ENCODE peak calls at places on chromosomes 3 and 15, in five cellular contexts. Z is body of pancreas, M is fibroblast of lung, P is IMR-90, U is K562. T is an unnamed sample. For H3K36me3, the result is how much of the 10 kb centered on the place peaks cover.

GRCh38 chr15:84840741-84841429 is 23.7 kb downstream of the ALPK3 start:
- DNase-seq in Z (peak), P (peak), M (peak), U (no peak), T (no peak)

GRCh38 chr3:109369510-109369909 is 32.2 kb upstream of the DPPA4 start:
- DNase-seq in M (no peak), U (no peak), Z (no peak), P (no peak), T (no peak)

GRCh38 chr3:4797201-4797600 is 182.0 kb upstream of the BHLHE40 start:
- DNase-seq in Z (no peak), P (no peak), M (peak), U (no peak), T (no peak)

GRCh38 chr3:137065381-137065780 is 107.6 kb downstream of the IL20RB start:
- DNase-seq in M (no peak), U (no peak), P (no peak), Z (no peak), T (no peak)

GRCh38 chr15:39594056-39594763 is 13.3 kb downstream of the THBS1 start:
- DNase-seq in Z (no peak), M (peak), P (peak), U (no peak), T (no peak)

GRCh38 chr15:23416349-23417276 is 30.4 kb downstream of the GOLGA6L2 start:
- DNase-seq in Z (no peak), P (no peak), M (no peak), U (peak), T (no peak)

GRCh38 chr3:111667621-111668239 is 72.6 kb upstream of the ZBED2 start:
- DNase-seq in P (peak), Z (peak), U (no peak), M (peak), T (no peak)

GRCh38 chr3:46845397-46845859 is 17.8 kb downstream of the MYL3 start:
- DNase-seq in U (peak), M (peak), P (peak), Z (peak), T (no peak)

GRCh38 chr3:120448707-120449650 is 1.8 kb downstream of the FSTL1 start:
- DNase-seq in M (peak), P (peak), U (no peak), Z (no peak), T (no peak)

GRCh38 chr15:87267798-87268197 is 988.7 kb downstream of the NTRK3 start:
- DNase-seq in Z (no peak), U (no peak), P (peak), M (peak), T (no peak)

GRCh38 chr3:71927505-71928066 is 142.6 kb upstream of the PROK2 start:
- DNase-seq in P (no peak), M (no peak), Z (no peak), U (no peak), T (no peak)

GRCh38 chr3:71928215-71928614 is 143.3 kb upstream of the PROK2 start:
- DNase-seq in P (no peak), U (no peak), Z (no peak), M (no peak), T (no peak)

GRCh38 chr3:71931930-71932329 is 147.0 kb upstream of the PROK2 start:
- DNase-seq in U (no peak), Z (no peak), M (no peak), P (no peak), T (no peak)

GRCh38 chr3:71926690-71927089 is 141.7 kb upstream of the PROK2 start:
- DNase-seq in U (no peak), M (no peak), Z (no peak), P (no peak), T (no peak)

GRCh38 chr3:71930056-71930991 is 145.4 kb upstream of the PROK2 start:
- DNase-seq in U (peak), Z (no peak), P (peak), M (peak), T (peak)
- TF ChIP-seq CTCF in U (peak), Z (peak), P (no peak), M (peak), T (peak)

DNA sequence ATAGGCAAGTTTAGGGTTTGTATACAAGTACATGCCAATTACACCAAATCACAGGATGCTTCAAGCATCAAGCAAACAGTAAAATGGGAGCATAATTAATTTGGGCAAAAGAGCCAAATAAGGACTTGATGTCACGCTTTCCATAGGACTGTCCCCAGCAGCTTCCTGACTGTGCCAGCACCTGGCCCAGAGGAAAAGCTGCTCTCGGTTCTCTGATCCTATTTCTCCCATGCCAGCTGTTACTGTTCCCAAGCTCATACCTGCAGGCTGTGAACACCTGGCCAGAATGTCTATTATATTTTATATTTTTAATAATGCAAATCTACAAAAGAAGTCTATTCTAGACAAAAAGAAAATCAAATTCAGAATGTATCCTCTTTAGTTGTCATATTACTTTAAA is 12.2 kb downstream of the ZXDC start:
- DNase-seq in Z (peak), P (no peak), U (no peak), M (no peak), T (no peak)
- H3K36me3 ChIP-seq in Z (under half), P (half or more), U (half or more), M (under half), T (half or more)

GRCh38 chr3:66638717-66639116 is 137.9 kb upstream of the LRIG1 start:
- DNase-seq in Z (no peak), M (no peak), U (no peak), P (no peak), T (no peak)
- TF ChIP-seq CTCF in Z (no peak), M (no peak), U (no peak), P (no peak), T (peak)

DNA sequence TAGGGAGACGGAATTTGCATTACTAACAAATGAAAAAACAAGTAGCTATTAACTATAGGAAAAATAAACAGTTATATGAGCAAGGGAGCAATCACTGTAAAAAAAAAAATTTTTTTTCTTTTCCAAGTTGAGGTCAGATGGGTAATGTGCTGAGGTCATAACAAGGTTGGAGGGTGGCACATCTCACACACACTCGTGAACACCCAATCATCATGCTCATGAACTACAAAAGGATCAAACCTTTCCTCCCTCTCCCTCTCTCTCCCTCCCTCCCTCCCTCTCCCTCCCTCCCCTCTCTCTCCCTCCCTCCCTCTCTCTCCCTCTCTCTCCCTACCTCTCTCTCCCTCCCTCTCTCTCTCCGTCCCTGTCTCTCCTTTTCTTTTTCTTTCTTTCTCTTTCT is 97.9 kb upstream of the CGNL1 start:
- DNase-seq in P (no peak), U (no peak), Z (no peak), M (no peak), T (no peak)
- H3K36me3 ChIP-seq in P (under half), U (half or more), Z (under half), M (under half), T (half or more)

DNA sequence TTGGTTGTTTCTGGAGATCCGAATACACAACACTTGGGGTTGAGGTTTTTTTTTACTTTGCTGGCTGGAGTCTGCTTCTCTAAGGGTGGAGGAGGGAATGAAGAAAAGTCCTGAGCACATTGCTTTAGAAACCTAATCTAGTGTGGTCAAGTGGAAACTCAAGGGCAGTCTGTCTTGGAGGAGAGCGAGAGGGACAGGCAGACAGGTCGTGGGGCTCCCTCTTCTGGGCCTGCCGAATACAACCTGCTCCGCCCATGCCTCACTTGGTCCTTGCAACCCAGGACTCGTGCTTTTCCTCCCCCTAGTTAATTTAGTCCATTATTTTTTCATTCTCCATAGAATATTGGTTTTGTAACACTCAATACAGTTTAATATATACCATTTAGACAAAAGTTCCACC is 176.7 kb upstream of the LYSMD4 start:
- DNase-seq in U (peak), P (no peak), M (peak), Z (no peak), T (peak)
- TF ChIP-seq CTCF in U (peak), P (peak), M (peak), Z (no peak), T (peak)

DNA sequence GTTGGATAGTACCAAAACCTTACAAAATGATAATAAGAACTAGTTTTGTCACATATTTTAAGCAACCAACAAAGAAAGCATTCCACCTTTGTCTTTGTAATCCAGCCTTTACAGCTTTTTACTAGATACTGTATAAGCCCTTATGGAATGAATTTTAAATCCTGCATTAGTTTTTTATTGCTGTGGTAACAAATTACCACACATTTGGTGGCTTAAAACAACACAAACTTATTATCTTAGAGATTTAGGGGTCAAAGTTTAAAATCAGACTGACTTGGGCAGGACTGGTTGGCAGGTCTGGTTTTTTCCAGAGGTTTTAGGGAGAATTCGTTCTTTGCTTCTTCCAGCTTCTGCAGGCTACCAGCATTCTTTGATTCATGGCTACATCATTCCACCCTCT is 108.5 kb upstream of the NLGN1 start:
- DNase-seq in Z (no peak), M (no peak), P (no peak), U (no peak), T (no peak)
- H3K36me3 ChIP-seq in Z (under half), M (under half), P (under half), U (under half), T (under half)

T was measured in WERI-Rb-1.